ENCODE peak calls at places on chromosome 14, in four cellular contexts. One of them, this sample, is unnamed.

GRCh38 chr14:54455363-54455762 is 14.2 kb upstream of the CNIH1 start:
- DNase-seq in mesendoderm: no peak
- DNase-seq in IMR-90: no peak
- DNase-seq in mesenchymal stem cell: no peak
- DNase-seq in this sample: no peak

GRCh38 chr14:51576899-51577298 is 74.8 kb upstream of the FRMD6 start:
- DNase-seq in mesendoderm: no peak
- DNase-seq in IMR-90: peak; percentile 61
- DNase-seq in mesenchymal stem cell: no peak
- DNase-seq in this sample: no peak

GRCh38 chr14:39739796-39740195 is 307.6 kb upstream of the FBXO33 start:
- DNase-seq in mesendoderm: no peak
- DNase-seq in IMR-90: no peak
- DNase-seq in mesenchymal stem cell: no peak
- DNase-seq in this sample: no peak

GRCh38 chr14:54446201-54446693 is 5.1 kb upstream of the CNIH1 start:
- DNase-seq in mesendoderm: no peak
- DNase-seq in IMR-90: no peak
- DNase-seq in mesenchymal stem cell: no peak
- DNase-seq in this sample: no peak

GRCh38 chr14:95515080-95515489 is 1.4 kb downstream of the SYNE3 start:
- DNase-seq in mesendoderm: no peak
- DNase-seq in IMR-90: no peak
- DNase-seq in mesenchymal stem cell: no peak
- DNase-seq in this sample: no peak

GRCh38 chr14:92922883-92923743 is at the start of gene CHGA:
- DNase-seq in mesendoderm: peak; percentile 78
- DNase-seq in IMR-90: peak; percentile 20
- DNase-seq in mesenchymal stem cell: peak; percentile 44
- DNase-seq in this sample: peak; percentile 82

GRCh38 chr14:32495435-32495734 is 166.3 kb downstream of the AKAP6 start:
- DNase-seq in mesendoderm: no peak
- DNase-seq in IMR-90: no peak
- DNase-seq in mesenchymal stem cell: no peak
- DNase-seq in this sample: no peak

GRCh38 chr14:73784065-73784987 is 67.3 kb upstream of the PTGR2 start:
- DNase-seq in mesendoderm: no peak
- DNase-seq in IMR-90: peak; percentile 70
- DNase-seq in mesenchymal stem cell: peak; percentile 92
- DNase-seq in this sample: no peak

GRCh38 chr14:32576088-32576795 is 247.1 kb downstream of the AKAP6 start:
- DNase-seq in mesendoderm: peak; percentile 50
- DNase-seq in IMR-90: peak; percentile 59
- DNase-seq in mesenchymal stem cell: peak; percentile 69
- DNase-seq in this sample: peak; percentile 49

GRCh38 chr14:72598328-72598727 is 295.6 kb downstream of the DPF3 start:
- DNase-seq in mesendoderm: no peak
- DNase-seq in IMR-90: no peak
- DNase-seq in mesenchymal stem cell: no peak
- DNase-seq in this sample: no peak

GRCh38 chr14:26444745-26445144 is 153.1 kb downstream of the NOVA1 start:
- DNase-seq in mesendoderm: peak; percentile 48
- DNase-seq in IMR-90: peak; percentile 9
- DNase-seq in mesenchymal stem cell: peak; percentile 43
- DNase-seq in this sample: peak; percentile 55

GRCh38 chr14:34081126-34081575 is 130.3 kb upstream of the EGLN3 start:
- DNase-seq in mesendoderm: no peak
- DNase-seq in IMR-90: no peak
- DNase-seq in mesenchymal stem cell: peak; percentile 30
- DNase-seq in this sample: no peak

GRCh38 chr14:71320734-71321555 is 413.7 kb downstream of the PCNX1 start:
- DNase-seq in mesendoderm: peak; percentile 66
- DNase-seq in IMR-90: peak; percentile 69
- DNase-seq in mesenchymal stem cell: peak; percentile 77
- DNase-seq in this sample: peak; percentile 66

GRCh38 chr14:75648066-75648838 is 12.4 kb downstream of the ERG28 start:
- DNase-seq in mesendoderm: peak; percentile 71
- DNase-seq in IMR-90: peak; percentile 99
- DNase-seq in mesenchymal stem cell: peak; percentile 93
- DNase-seq in this sample: no peak

GRCh38 chr14:93207468-93208308 is 632 bp downstream of the UBR7 start:
- DNase-seq in mesendoderm: peak; percentile 70
- DNase-seq in IMR-90: peak; percentile 64
- DNase-seq in mesenchymal stem cell: peak; percentile 79
- DNase-seq in this sample: peak; percentile 49

GRCh38 chr14:55556929-55557623 is 22.9 kb upstream of the KTN1 start:
- DNase-seq in mesendoderm: peak; percentile 20
- DNase-seq in IMR-90: peak; percentile 84
- DNase-seq in mesenchymal stem cell: peak; percentile 77
- DNase-seq in this sample: no peak

GRCh38 chr14:99574099-99574880 is 29.7 kb downstream of the CCDC85C start:
- DNase-seq in mesendoderm: peak; percentile 97
- DNase-seq in IMR-90: peak; percentile 78
- DNase-seq in mesenchymal stem cell: peak; percentile 50
- DNase-seq in this sample: peak; percentile 45

GRCh38 chr14:53924754-53925153 is 31.9 kb downstream of the BMP4 start:
- DNase-seq in mesendoderm: no peak
- DNase-seq in IMR-90: peak; percentile 95
- DNase-seq in mesenchymal stem cell: peak; percentile 94
- DNase-seq in this sample: no peak

GRCh38 chr14:34301107-34301734 is 160.8 kb downstream of the SPTSSA start:
- DNase-seq in mesendoderm: peak; percentile 66
- DNase-seq in IMR-90: peak; percentile 12
- DNase-seq in mesenchymal stem cell: peak; percentile 57
- DNase-seq in this sample: peak; percentile 52

GRCh38 chr14:65940056-65940735 is 527.7 kb downstream of the FUT8 start:
- DNase-seq in mesendoderm: peak; percentile 55
- DNase-seq in IMR-90: no peak
- DNase-seq in mesenchymal stem cell: no peak
- DNase-seq in this sample: no peak

GRCh38 chr14:37230551-37231194 is 32.9 kb downstream of the MIPOL1 start:
- DNase-seq in mesendoderm: peak; percentile 60
- DNase-seq in IMR-90: peak; percentile 77
- DNase-seq in mesenchymal stem cell: peak; percentile 66
- DNase-seq in this sample: peak; percentile 39

GRCh38 chr14:28867571-28867970 is 101.0 kb downstream of the FOXG1 start:
- DNase-seq in mesendoderm: no peak
- DNase-seq in IMR-90: no peak
- DNase-seq in mesenchymal stem cell: no peak
- DNase-seq in this sample: no peak

GRCh38 chr14:42475289-42475688 is 868.6 kb downstream of the LRFN5 start:
- DNase-seq in mesendoderm: no peak
- DNase-seq in IMR-90: no peak
- DNase-seq in mesenchymal stem cell: no peak
- DNase-seq in this sample: no peak

GRCh38 chr14:36320210-36321003 is at the start of gene MBIP:
- DNase-seq in mesendoderm: peak; percentile 99
- DNase-seq in IMR-90: peak; percentile 97
- DNase-seq in mesenchymal stem cell: peak; percentile 97
- DNase-seq in this sample: peak; percentile 95

GRCh38 chr14:35818346-35819115 is 7.6 kb upstream of the BRMS1L start:
- DNase-seq in mesendoderm: peak; percentile 48
- DNase-seq in IMR-90: peak; percentile 58
- DNase-seq in mesenchymal stem cell: peak; percentile 61
- DNase-seq in this sample: no peak

GRCh38 chr14:59919582-59920377 is at the start of gene LRRC9:
- DNase-seq in mesendoderm: peak; percentile 99
- DNase-seq in IMR-90: no peak
- DNase-seq in mesenchymal stem cell: peak; percentile 55
- DNase-seq in this sample: peak; percentile 87

GRCh38 chr14:80215756-80216581 is 4.7 kb upstream of the DIO2 start:
- DNase-seq in mesendoderm: peak; percentile 62
- DNase-seq in IMR-90: peak; percentile 49
- DNase-seq in mesenchymal stem cell: peak; percentile 11
- DNase-seq in this sample: no peak

GRCh38 chr14:65333926-65334687 is 78.4 kb upstream of the FUT8 start:
- DNase-seq in mesendoderm: peak; percentile 42
- DNase-seq in IMR-90: peak; percentile 86
- DNase-seq in mesenchymal stem cell: peak; percentile 65
- DNase-seq in this sample: no peak

GRCh38 chr14:39469094-39469710 is 37.0 kb upstream of the FBXO33 start:
- DNase-seq in mesendoderm: peak; percentile 73
- DNase-seq in IMR-90: no peak
- DNase-seq in mesenchymal stem cell: peak; percentile 17
- DNase-seq in this sample: no peak

GRCh38 chr14:52467515-52468266 is 84.6 kb downstream of the TXNDC16 start:
- DNase-seq in mesendoderm: no peak
- DNase-seq in IMR-90: no peak
- DNase-seq in mesenchymal stem cell: no peak
- DNase-seq in this sample: no peak

GRCh38 chr14:55832974-55833373 is 253.0 kb downstream of the KTN1 start:
- DNase-seq in mesendoderm: no peak
- DNase-seq in IMR-90: no peak
- DNase-seq in mesenchymal stem cell: no peak
- DNase-seq in this sample: no peak

GRCh38 chr14:64727551-64728071 is 23.4 kb downstream of the PLEKHG3 start:
- DNase-seq in mesendoderm: no peak
- DNase-seq in IMR-90: no peak
- DNase-seq in mesenchymal stem cell: no peak
- DNase-seq in this sample: no peak

GRCh38 chr14:55427439-55427838 is 13.0 kb downstream of the TBPL2 start:
- DNase-seq in mesendoderm: peak; percentile 83
- DNase-seq in IMR-90: no peak
- DNase-seq in mesenchymal stem cell: no peak
- DNase-seq in this sample: no peak

GRCh38 chr14:39488600-39488999 is 56.4 kb upstream of the FBXO33 start:
- DNase-seq in mesendoderm: peak; percentile 90
- DNase-seq in IMR-90: peak; percentile 12
- DNase-seq in mesenchymal stem cell: peak; percentile 46
- DNase-seq in this sample: peak; percentile 75

GRCh38 chr14:55353686-55354467 is 57.8 kb downstream of the ATG14 start:
- DNase-seq in mesendoderm: peak; percentile 46
- DNase-seq in IMR-90: no peak
- DNase-seq in mesenchymal stem cell: no peak
- DNase-seq in this sample: no peak

GRCh38 chr14:35301334-35302210 is 9.4 kb downstream of the PSMA6 start:
- DNase-seq in mesendoderm: no peak
- DNase-seq in IMR-90: no peak
- DNase-seq in mesenchymal stem cell: no peak
- DNase-seq in this sample: no peak

GRCh38 chr14:93712079-93712837 is 76.0 kb downstream of the PRIMA1 start:
- DNase-seq in mesendoderm: no peak
- DNase-seq in IMR-90: no peak
- DNase-seq in mesenchymal stem cell: no peak
- DNase-seq in this sample: no peak

GRCh38 chr14:73723799-73724621 is 9.8 kb upstream of the PNMA1 start:
- DNase-seq in mesendoderm: no peak
- DNase-seq in IMR-90: peak; percentile 97
- DNase-seq in mesenchymal stem cell: peak; percentile 97
- DNase-seq in this sample: no peak

GRCh38 chr14:105473677-105474477 is 744 bp upstream of the CRIP2 start:
- DNase-seq in mesendoderm: peak; percentile 98
- DNase-seq in IMR-90: peak; percentile 78
- DNase-seq in mesenchymal stem cell: peak; percentile 94
- DNase-seq in this sample: peak; percentile 96

GRCh38 chr14:89748004-89748403 is 206.5 kb downstream of the EFCAB11 start:
- DNase-seq in mesendoderm: no peak
- DNase-seq in IMR-90: peak; percentile 85
- DNase-seq in mesenchymal stem cell: peak; percentile 2
- DNase-seq in this sample: no peak
- H3K27me3 ChIP-seq in mesendoderm: no peaks in the 10 kb centered on the region
- H3K27me3 ChIP-seq in IMR-90: no peaks in the 10 kb centered on the region
- H3K27me3 ChIP-seq in mesenchymal stem cell: no peaks in the 10 kb centered on the region
- H3K27me3 ChIP-seq in this sample: no peaks in the 10 kb centered on the region

GRCh38 chr14:21267886-21268611 is 1.2 kb downstream of the HNRNPC start:
- DNase-seq in mesendoderm: no peak
- DNase-seq in IMR-90: peak; percentile 49
- DNase-seq in mesenchymal stem cell: peak; percentile 76
- DNase-seq in this sample: no peak
- H2BK120ac ChIP-seq in mesendoderm: no peak overlapping the region
- H2BK120ac ChIP-seq in IMR-90: no peak overlapping the region
- H2BK120ac ChIP-seq in mesenchymal stem cell: no peak overlapping the region
- H2BK120ac ChIP-seq in this sample: no peak overlapping the region

GRCh38 chr14:22520786-22521185 is 68.2 kb downstream of the DAD1 start:
- DNase-seq in mesendoderm: no peak
- DNase-seq in IMR-90: no peak
- DNase-seq in mesenchymal stem cell: no peak
- DNase-seq in this sample: no peak

GRCh38 chr14:22517117-22517720 is 71.8 kb downstream of the DAD1 start:
- DNase-seq in mesendoderm: no peak
- DNase-seq in IMR-90: no peak
- DNase-seq in mesenchymal stem cell: no peak
- DNase-seq in this sample: no peak

GRCh38 chr14:22518073-22518472 is 71.0 kb downstream of the DAD1 start:
- DNase-seq in mesendoderm: peak; percentile 43
- DNase-seq in IMR-90: no peak
- DNase-seq in mesenchymal stem cell: no peak
- DNase-seq in this sample: peak; percentile 8

GRCh38 chr14:22521449-22522239 is 67.4 kb downstream of the DAD1 start:
- DNase-seq in mesendoderm: no peak
- DNase-seq in IMR-90: no peak
- DNase-seq in mesenchymal stem cell: no peak
- DNase-seq in this sample: no peak

DNA sequence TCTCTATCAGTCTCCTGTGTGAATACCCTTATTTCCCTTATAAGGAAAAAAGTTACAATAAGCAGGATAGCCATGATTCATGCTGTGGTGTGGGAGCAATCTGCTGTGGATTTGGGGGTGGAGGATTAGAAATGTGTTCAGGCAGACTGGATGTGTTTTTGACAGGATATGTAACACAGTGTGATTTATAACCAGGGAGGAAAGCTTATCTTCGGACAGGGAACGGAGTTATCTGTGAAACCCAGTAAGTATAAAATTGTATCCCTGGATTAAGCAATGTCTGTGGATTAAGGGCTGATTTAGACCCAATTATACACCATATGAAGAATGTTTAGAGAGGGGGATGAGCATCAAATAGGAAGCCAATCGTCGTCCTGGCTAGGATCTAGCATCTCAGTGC is 68.8 kb downstream of the DAD1 start:
- DNase-seq in mesendoderm: no peak
- DNase-seq in IMR-90: peak; percentile 83
- DNase-seq in mesenchymal stem cell: peak; percentile 73
- DNase-seq in this sample: no peak
- H3K27me3 ChIP-seq in mesendoderm: no peaks in the 10 kb centered on the region
- H3K27me3 ChIP-seq in IMR-90: no peaks in the 10 kb centered on the region
- H3K27me3 ChIP-seq in mesenchymal stem cell: no peaks in the 10 kb centered on the region
- H3K27me3 ChIP-seq in this sample: no peaks in the 10 kb centered on the region

DNA sequence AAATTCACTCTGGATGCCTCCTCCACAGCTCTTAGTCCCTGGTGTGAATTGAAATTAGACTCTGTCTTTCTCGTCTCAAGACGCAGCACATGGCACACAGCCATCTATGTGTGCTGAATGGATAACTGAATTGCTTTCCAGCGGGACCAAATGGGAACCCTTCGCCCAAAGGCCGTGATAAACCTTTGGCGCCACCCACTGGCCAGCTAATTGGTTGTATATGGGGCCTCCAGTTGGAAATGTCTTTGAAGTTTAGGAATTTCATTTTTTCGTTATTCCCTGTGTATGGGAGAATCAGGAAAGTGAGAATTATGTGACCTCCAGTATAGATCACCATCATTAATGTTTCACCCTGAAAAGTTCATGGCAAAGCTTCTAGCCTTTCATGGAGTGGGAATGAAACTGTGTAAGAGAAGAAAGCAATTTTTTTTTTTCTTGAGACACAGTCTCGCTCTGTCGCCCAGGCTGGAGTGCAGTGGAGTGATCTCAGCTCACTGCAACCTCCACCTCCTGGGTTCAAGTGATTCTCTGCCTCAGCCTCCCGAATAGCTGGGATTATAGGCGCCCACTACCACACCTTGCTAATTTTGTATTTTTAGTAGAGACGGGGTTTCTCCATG is 9.8 kb upstream of the HSP90AA1 start:
- DNase-seq in mesendoderm: peak; percentile 81
- DNase-seq in IMR-90: peak; percentile 74
- DNase-seq in mesenchymal stem cell: peak; percentile 78
- DNase-seq in this sample: peak; percentile 73
- H2BK120ac ChIP-seq in mesendoderm: no peak overlapping the region
- H2BK120ac ChIP-seq in IMR-90: no peak overlapping the region
- H2BK120ac ChIP-seq in mesenchymal stem cell: no peak overlapping the region
- H2BK120ac ChIP-seq in this sample: no peak overlapping the region

This sample was measured in neuronal stem cell.